ENCODE peak calls at places on chromosomes 7 and 10, in five cellular contexts. I, P, D, W and U are unnamed samples.

GRCh38 chr7:110960811-110961210 is 130.1 kb upstream of the LRRN3 start:
- DNase-seq in I (no peak), P (no peak), D (no peak), W (peak; percentile 53), U (no peak)

GRCh38 chr7:27392477-27392876 is 149.9 kb downstream of the EVX1 start:
- DNase-seq in I (no peak), P (no peak), D (no peak), W (no peak), U (no peak)

GRCh38 chr7:109101332-109101731 is 531.7 kb downstream of the DNAJB9 start:
- DNase-seq in I (peak; percentile 60), P (no peak), D (no peak), W (no peak), U (no peak)

GRCh38 chr7:141045126-141045841 is 28.6 kb upstream of the TMEM178B start:
- DNase-seq in I (no peak), P (no peak), D (no peak), W (no peak), U (no peak)

GRCh38 chr7:25781704-25782103 is 370.3 kb upstream of the NFE2L3 start:
- DNase-seq in I (no peak), P (no peak), D (no peak), W (no peak), U (no peak)

GRCh38 chr7:154997840-154998370 is 5.0 kb downstream of the PAXIP1 start:
- DNase-seq in I (no peak), P (no peak), D (no peak), W (no peak), U (no peak)

GRCh38 chr10:112754001-112754411 is 196.0 kb upstream of the TCF7L2 start:
- DNase-seq in I (peak; percentile 53), P (no peak), D (no peak), W (peak; percentile 12), U (no peak)

GRCh38 chr10:9157656-9158055 is 1103.2 kb downstream of the GATA3 start:
- DNase-seq in I (no peak), P (no peak), D (no peak), W (no peak), U (no peak)

GRCh38 chr7:7569113-7569527 is 2.4 kb downstream of the MIOS start:
- DNase-seq in I (no peak), P (no peak), D (no peak), W (no peak), U (peak; percentile 38)

GRCh38 chr7:74203157-74203556 is 6.6 kb upstream of the LAT2 start:
- DNase-seq in I (peak; percentile 66), P (no peak), D (no peak), W (peak; percentile 39), U (peak; percentile 74)

GRCh38 chr10:43353495-43354324 is 17.7 kb upstream of the FXYD4 start:
- DNase-seq in I (no peak), P (no peak), D (no peak), W (peak; percentile 63), U (no peak)

GRCh38 chr10:32957341-32958084 is 517 bp downstream of the ITGB1 start:
- DNase-seq in I (peak; percentile 79), P (peak; percentile 72), D (no peak), W (no peak), U (peak; percentile 44)

GRCh38 chr7:22420973-22421635 is 64.2 kb upstream of the RAPGEF5 start:
- DNase-seq in I (no peak), P (no peak), D (no peak), W (no peak), U (no peak)

GRCh38 chr10:58305821-58306220 is 29.0 kb upstream of the UBE2D1 start:
- DNase-seq in I (no peak), P (no peak), D (no peak), W (no peak), U (no peak)

GRCh38 chr10:13712799-13713581 is 126.2 kb downstream of the PRPF18 start:
- DNase-seq in I (no peak), P (peak; percentile 87), D (peak; percentile 93), W (peak; percentile 99), U (no peak)

GRCh38 chr10:75399461-75400162 is 2.0 kb downstream of the ZNF503 start:
- DNase-seq in I (peak; percentile 87), P (peak; percentile 90), D (no peak), W (peak; percentile 58), U (peak; percentile 70)

GRCh38 chr7:8290645-8291308 is 28.8 kb upstream of the ICA1 start:
- DNase-seq in I (no peak), P (no peak), D (no peak), W (peak; percentile 18), U (no peak)

GRCh38 chr7:16708980-16709379 is 44.6 kb upstream of the TSPAN13 start:
- DNase-seq in I (no peak), P (no peak), D (peak; percentile 73), W (peak; percentile 99), U (no peak)

GRCh38 chr7:36984051-36984492 is 259.8 kb upstream of the AOAH start:
- DNase-seq in I (no peak), P (no peak), D (no peak), W (no peak), U (no peak)

GRCh38 chr7:158299607-158300006 is 288.0 kb downstream of the PTPRN2 start:
- DNase-seq in I (no peak), P (no peak), D (no peak), W (no peak), U (no peak)

GRCh38 chr7:158302274-158303070 is 285.2 kb downstream of the PTPRN2 start:
- DNase-seq in I (no peak), P (no peak), D (no peak), W (peak; percentile 62), U (no peak)

GRCh38 chr7:158301221-158301620 is 286.4 kb downstream of the PTPRN2 start:
- DNase-seq in I (no peak), P (no peak), D (no peak), W (peak; percentile 44), U (no peak)

GRCh38 chr7:158303121-158303520 is 284.5 kb downstream of the PTPRN2 start:
- DNase-seq in I (peak; percentile 71), P (no peak), D (no peak), W (no peak), U (no peak)

GRCh38 chr7:158300427-158300826 is 287.2 kb downstream of the PTPRN2 start:
- DNase-seq in I (no peak), P (no peak), D (no peak), W (no peak), U (no peak)
- H3K27ac ChIP-seq in I (no peak overlapping the region), P (no peak overlapping the region), D (no peak overlapping the region), W (no peak overlapping the region), U (no peak overlapping the region)

GRCh38 chr10:50452603-50453002 is 171.2 kb downstream of the SGMS1 start:
- DNase-seq in I (no peak), P (no peak), D (no peak), W (no peak), U (no peak)

DNA sequence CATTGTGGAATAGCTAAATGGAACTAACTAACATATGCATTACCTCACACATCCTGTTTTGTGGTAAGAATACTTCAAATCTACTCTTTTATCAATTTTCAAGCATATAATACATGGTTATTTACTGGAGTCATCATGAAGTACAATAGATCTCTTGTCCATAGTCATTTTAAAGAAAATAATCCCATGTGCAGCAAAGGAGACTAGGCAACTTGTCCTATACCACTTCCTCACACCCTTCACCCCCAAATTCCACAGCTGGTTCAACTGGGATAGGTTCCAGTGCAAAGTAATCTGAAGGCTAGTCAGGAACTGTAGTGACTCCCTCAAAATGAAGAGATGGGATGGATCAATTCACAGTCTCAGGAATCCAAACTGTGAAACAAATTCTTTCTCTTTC is 176.1 kb downstream of the SGMS1 start:
- DNase-seq in I (no peak), P (no peak), D (no peak), W (peak; percentile 12), U (no peak)
- H3K4me3 ChIP-seq in I (no peak overlapping the region), P (no peak overlapping the region), D (no peak overlapping the region), W (no peak overlapping the region), U (no peak overlapping the region)

GRCh38 chr7:112080441-112080840 is 125.8 kb downstream of the DOCK4 start:
- DNase-seq in I (no peak), P (no peak), D (peak; percentile 67), W (peak; percentile 85), U (peak; percentile 75)
- H3K27ac ChIP-seq in I (no peak overlapping the region), P (peak overlapping the region; percentile 50), D (peak overlapping the region; percentile 43), W (peak overlapping the region; percentile 61), U (peak overlapping the region; percentile 77)

GRCh38 chr7:90723233-90723632 is 127.1 kb downstream of the CDK14 start:
- DNase-seq in I (no peak), P (no peak), D (no peak), W (no peak), U (no peak)
- H3K4me3 ChIP-seq in I (no peak overlapping the region), P (no peak overlapping the region), D (no peak overlapping the region), W (no peak overlapping the region), U (peak overlapping the region; percentile 68)

GRCh38 chr10:17007381-17007780 is 122.2 kb downstream of the CUBN start:
- DNase-seq in I (no peak), P (no peak), D (no peak), W (no peak), U (no peak)
- H3K27ac ChIP-seq in I (no peak overlapping the region), P (peak overlapping the region; percentile 74), D (peak overlapping the region; percentile 42), W (peak overlapping the region; percentile 63), U (no peak overlapping the region)

DNA sequence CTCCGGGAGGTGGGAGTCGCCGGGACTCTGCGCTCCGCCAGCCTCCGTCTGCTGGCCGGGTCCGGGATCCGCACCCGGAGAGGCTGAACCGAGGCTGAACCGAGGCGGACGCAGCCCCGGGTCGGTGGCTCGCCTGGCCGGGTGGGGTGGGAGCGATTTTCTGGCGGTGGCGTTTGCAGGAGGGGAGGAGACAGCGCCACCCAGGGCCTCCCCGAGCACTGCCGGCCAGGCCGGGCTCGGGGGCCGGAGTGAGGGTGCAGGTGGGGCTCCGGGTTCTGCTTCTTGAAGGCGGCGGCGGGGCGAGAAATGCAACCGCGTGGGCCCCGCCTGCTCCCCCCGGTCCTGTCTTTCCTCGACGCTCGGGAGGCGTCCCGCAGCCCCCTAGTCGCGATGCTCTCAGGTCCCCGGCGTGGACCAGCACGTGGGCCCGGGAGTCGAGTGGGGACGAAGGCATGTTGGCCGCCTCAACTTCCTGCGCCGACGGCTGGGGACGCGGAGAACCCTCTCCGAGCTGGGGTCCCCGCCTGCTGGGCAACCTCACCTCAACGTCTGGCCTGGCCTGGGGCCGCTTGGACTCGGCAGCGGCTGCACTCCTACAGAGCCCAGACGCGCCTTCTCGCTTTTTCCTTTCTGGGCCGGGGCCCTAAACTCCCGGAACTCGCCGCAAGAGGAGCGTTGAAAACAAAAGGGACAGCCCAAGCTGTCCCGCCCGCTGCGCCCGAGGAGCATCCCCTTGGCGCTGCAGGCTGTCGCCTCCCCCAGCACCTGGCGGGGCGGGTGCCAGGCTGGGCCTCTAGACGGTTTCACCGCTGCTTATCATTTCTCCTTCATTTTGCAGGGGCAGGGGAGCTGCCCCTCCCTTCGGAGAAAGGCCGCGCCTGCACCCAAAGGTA is 25.2 kb upstream of the VAX1 start:
- DNase-seq in I (peak; percentile 89), P (no peak), D (no peak), W (no peak), U (no peak)
- H3K4me3 ChIP-seq in I (peak overlapping the region; percentile 60), P (peak overlapping the region; percentile 6), D (no peak overlapping the region), W (no peak overlapping the region), U (peak overlapping the region; percentile 10)